ENCODE peak calls at places on chromosome 18, in seven cellular contexts. M is fibroblast of the aortic adventitia; R is mucosa of gallbladder; Y is cardiac fibroblast; Z is foreskin fibroblast; H is mesenteric fat pad; K is CD8-positive, alpha-beta memory T cell. E is an unnamed sample.

GRCh38 chr18:9951022-9951859 is 37.4 kb downstream of the VAPA start:
- DNase-seq in H (no peak), M (peak; percentile 81), Z (peak; percentile 52), K (no peak), R (no peak), Y (peak; percentile 84), E (no peak)

GRCh38 chr18:34595673-34596072 is 114.4 kb upstream of the DTNA start:
- DNase-seq in Z (peak; percentile 40), K (no peak), Y (peak; percentile 28), M (peak; percentile 53), H (no peak), R (no peak), E (no peak)

GRCh38 chr18:74806700-74807416 is 209.2 kb downstream of the ZNF407 start:
- DNase-seq in Y (peak; percentile 55), M (peak; percentile 82), K (no peak), Z (peak; percentile 78), R (no peak), H (no peak), E (no peak)

GRCh38 chr18:8162797-8163196 is 446.4 kb upstream of the RAB12 start:
- DNase-seq in Y (no peak), H (no peak), Z (no peak), K (no peak), M (no peak), R (no peak), E (no peak)

GRCh38 chr18:63322908-63323634 is 3.5 kb upstream of the BCL2 start:
- DNase-seq in H (no peak), M (peak; percentile 87), K (peak; percentile 58), Y (peak; percentile 86), Z (peak; percentile 61), R (peak; percentile 63), E (no peak)

GRCh38 chr18:23812566-23813440 is 123.5 kb downstream of the LAMA3 start:
- DNase-seq in Z (no peak), R (no peak), Y (peak; percentile 46), M (peak; percentile 59), H (no peak), K (peak; percentile 19), E (no peak)

GRCh38 chr18:24991661-24992060 is 360.3 kb downstream of the ZNF521 start:
- DNase-seq in K (no peak), M (no peak), Y (no peak), H (no peak), Z (peak; percentile 40), R (no peak), E (no peak)

GRCh38 chr18:24068945-24069693 is 54.6 kb downstream of the TTC39C start:
- DNase-seq in M (no peak), K (no peak), Z (no peak), H (no peak), Y (no peak), R (no peak), E (no peak)

GRCh38 chr18:12637901-12638633 is 19.8 kb downstream of the SPIRE1 start:
- DNase-seq in K (no peak), R (no peak), H (no peak), Y (peak; percentile 58), Z (peak; percentile 45), M (peak; percentile 93), E (no peak)

GRCh38 chr18:2146092-2146491 is 425.2 kb downstream of the METTL4 start:
- DNase-seq in Z (no peak), H (no peak), K (no peak), Y (no peak), M (no peak), R (no peak), E (no peak)

GRCh38 chr18:9275890-9276289 is 58.7 kb upstream of the TWSG1 start:
- DNase-seq in Y (no peak), H (no peak), Z (no peak), M (no peak), K (no peak), R (no peak), E (no peak)

GRCh38 chr18:74204543-74205152 is 56.3 kb downstream of the TIMM21 start:
- DNase-seq in Y (no peak), K (no peak), M (no peak), R (no peak), Z (no peak), H (no peak), E (no peak)

GRCh38 chr18:6576706-6577375 is 152.7 kb upstream of the ARHGAP28 start:
- DNase-seq in Y (no peak), Z (no peak), R (no peak), M (no peak), K (no peak), H (no peak), E (no peak)

GRCh38 chr18:3014501-3015202 is 1.7 kb upstream of the LPIN2 start:
- DNase-seq in R (no peak), M (no peak), Y (no peak), K (no peak), Z (no peak), H (no peak), E (no peak)

GRCh38 chr18:55573386-55573785 is 14.6 kb downstream of the TCF4 start:
- DNase-seq in H (no peak), M (no peak), Z (no peak), R (no peak), K (no peak), Y (no peak), E (no peak)

GRCh38 chr18:70382032-70382431 is 93.2 kb downstream of the SOCS6 start:
- DNase-seq in K (no peak), Z (no peak), H (no peak), R (no peak), Y (no peak), M (no peak), E (no peak)

GRCh38 chr18:22813648-22814328 is 119.3 kb upstream of the RBBP8 start:
- DNase-seq in R (no peak), Z (no peak), H (no peak), Y (peak; percentile 67), M (peak; percentile 72), K (no peak), E (no peak)

GRCh38 chr18:8052237-8052701 is 485.2 kb downstream of the PTPRM start:
- DNase-seq in K (peak; percentile 4), Y (peak; percentile 36), Z (no peak), R (no peak), H (no peak), M (peak; percentile 75), E (no peak)

GRCh38 chr18:41465386-41465785 is 489.6 kb upstream of the PIK3C3 start:
- DNase-seq in R (no peak), M (no peak), K (no peak), Y (no peak), Z (no peak), H (no peak), E (no peak)

GRCh38 chr18:30403278-30403677 is 639.3 kb downstream of the DSC3 start:
- DNase-seq in Z (no peak), K (no peak), M (no peak), H (no peak), Y (no peak), R (no peak), E (no peak)

GRCh38 chr18:39519741-39520140 is 1954.1 kb upstream of the CELF4 start:
- DNase-seq in R (no peak), M (no peak), Z (no peak), K (no peak), Y (no peak), H (no peak), E (no peak)

GRCh38 chr18:59616501-59616900 is 80.7 kb downstream of the CCBE1 start:
- DNase-seq in M (peak; percentile 39), Z (no peak), R (no peak), Y (peak; percentile 62), H (no peak), K (no peak), E (no peak)

GRCh38 chr18:76384861-76385680 is 110.0 kb downstream of the ZNF516 start:
- DNase-seq in Z (no peak), H (peak; percentile 82), M (no peak), K (no peak), R (no peak), Y (no peak), E (no peak)

GRCh38 chr18:54880706-54881105 is 52.4 kb downstream of the RAB27B start:
- DNase-seq in K (no peak), R (no peak), Z (peak; percentile 62), M (peak; percentile 58), Y (peak; percentile 76), H (no peak), E (no peak)

E was measured in esophagus squamous epithelium.